ENCODE peak calls at places on chromosomes 6 and 20, in nine cellular contexts. N is H7, H is epithelial cell of esophagus, Z is AG08395, E is NCI-H1436, P is T-cell, Y is A549, A is T-helper 2 cell, V is T-helper 1 cell. L is an unnamed sample.

GRCh38 chr6:52415917-52416628 is 4.1 kb upstream of the EFHC1 start:
- DNase-seq in Y (no peak), P (no peak), N (no peak), Z (no peak), H (peak), E (no peak), V (no peak), A (no peak), L (no peak)

GRCh38 chr6:51929934-51930574 is 157.4 kb downstream of the PKHD1 start:
- DNase-seq in N (no peak), Z (no peak), A (no peak), Y (no peak), E (no peak), V (no peak), P (no peak), H (no peak), L (no peak)

GRCh38 chr6:142833054-142833453 is 111.9 kb downstream of the HIVEP2 start:
- DNase-seq in E (no peak), Y (no peak), N (no peak), Z (peak), A (no peak), P (no peak), V (no peak), H (peak), L (no peak)

GRCh38 chr20:58652606-58653303 is 1.7 kb downstream of the STX16 start:
- DNase-seq in Y (no peak), N (no peak), Z (no peak), H (peak), E (no peak), A (no peak), P (no peak), V (no peak), L (no peak)

GRCh38 chr6:170456886-170457698 is 96.0 kb downstream of the PSMB1 start:
- DNase-seq in H (no peak), P (no peak), Y (no peak), N (peak), A (no peak), V (no peak), E (no peak), Z (no peak), L (no peak)

GRCh38 chr6:111228094-111228493 is 140.8 kb downstream of the SLC16A10 start:
- DNase-seq in V (no peak), N (no peak), A (no peak), Y (no peak), H (peak), P (no peak), Z (peak), E (no peak), L (no peak)

GRCh38 chr20:47805951-47806350 is 20.7 kb upstream of the SULF2 start:
- DNase-seq in Y (no peak), A (no peak), Z (no peak), N (no peak), P (no peak), E (no peak), H (no peak), V (no peak), L (no peak)

GRCh38 chr6:156359912-156360311 is 417.3 kb upstream of the ARID1B start:
- DNase-seq in Y (peak), E (no peak), H (no peak), Z (no peak), A (no peak), V (no peak), P (no peak), N (peak), L (no peak)

GRCh38 chr20:63850689-63851547 is 10.4 kb upstream of the ABHD16B start:
- DNase-seq in E (no peak), P (no peak), N (no peak), A (peak), Z (no peak), H (no peak), Y (no peak), V (no peak), L (no peak)